ENCODE peak calls at places on chromosomes 4 and X, in eight cellular contexts. U, N, V, H, M, C, Y and D are unnamed samples.

GRCh38 chrX:30649859-30650258 is 3.4 kb upstream of the GK start:
- DNase-seq in U (no peak), V (no peak), H (no peak), N (no peak), M (no peak), Y (no peak), C (no peak), D (no peak)

GRCh38 chrX:13029831-13030771 is 14.3 kb downstream of the FAM9C start:
- DNase-seq in N (peak), U (no peak), H (no peak), V (no peak), M (peak), Y (no peak), C (peak), D (no peak)

GRCh38 chr4:101103381-101104142 is 243.8 kb downstream of the PPP3CA start:
- DNase-seq in U (peak), C (no peak), V (no peak), N (no peak), H (no peak), M (no peak), Y (no peak), D (no peak)

GRCh38 chr4:2793920-2794706 is 1.2 kb downstream of the SH3BP2 start:
- DNase-seq in M (no peak), N (peak), Y (peak), C (peak), V (no peak), H (peak), U (peak), D (no peak)

GRCh38 chr4:102610007-102610406 is 108.8 kb downstream of the NFKB1 start:
- DNase-seq in M (no peak), N (no peak), Y (no peak), V (peak), C (no peak), H (no peak), U (peak), D (no peak)

GRCh38 chr4:71231073-71231752 is 107.6 kb upstream of the SLC4A4 start:
- DNase-seq in U (no peak), V (peak), Y (peak), C (no peak), H (peak), N (no peak), M (no peak), D (no peak)

GRCh38 chr4:6641164-6641970 is 882 bp downstream of the MRFAP1 start:
- DNase-seq in V (peak), Y (no peak), U (peak), C (peak), H (peak), M (peak), N (no peak), D (peak)

GRCh38 chr4:15255537-15255936 is 172.3 kb upstream of the C1QTNF7 start:
- DNase-seq in Y (no peak), H (no peak), N (no peak), U (no peak), M (no peak), V (no peak), C (no peak), D (no peak)

GRCh38 chrX:53580742-53581504 is 105.6 kb downstream of the HUWE1 start:
- DNase-seq in H (no peak), N (no peak), Y (no peak), M (no peak), V (no peak), U (no peak), C (no peak), D (no peak)

GRCh38 chrX:109485470-109486340 is 3.8 kb upstream of the GUCY2F start:
- DNase-seq in U (peak), H (peak), V (peak), Y (peak), N (peak), M (peak), C (peak), D (peak)

GRCh38 chr4:61583696-61584095 is 383.6 kb downstream of the ADGRL3 start:
- DNase-seq in C (no peak), H (no peak), M (no peak), U (no peak), V (no peak), Y (no peak), N (no peak), D (no peak)

GRCh38 chr4:48801739-48802138 is 21.7 kb upstream of the FRYL start:
- DNase-seq in C (no peak), Y (no peak), V (no peak), M (no peak), N (no peak), H (no peak), U (no peak), D (no peak)

GRCh38 chr4:3243066-3243775 is 5.7 kb upstream of the MSANTD1 start:
- DNase-seq in M (no peak), Y (no peak), V (no peak), C (no peak), U (no peak), N (no peak), H (no peak), D (no peak)

GRCh38 chrX:53284684-53285447 is 3.5 kb upstream of the IQSEC2 start:
- DNase-seq in V (peak), Y (peak), M (peak), H (peak), U (peak), N (peak), C (peak), D (peak)

GRCh38 chrX:47093248-47093647 is 15.0 kb downstream of the RGN start:
- DNase-seq in U (peak), Y (no peak), V (peak), M (no peak), N (no peak), H (no peak), C (no peak), D (no peak)

GRCh38 chr4:82954212-82954611 is 53.7 kb downstream of the THAP9 start:
- DNase-seq in C (no peak), Y (no peak), N (no peak), V (no peak), H (no peak), U (no peak), M (no peak), D (no peak)

GRCh38 chrX:154412468-154412867 is 1.1 kb downstream of the TAFAZZIN start:
- DNase-seq in M (peak), Y (no peak), U (peak), H (peak), C (no peak), V (no peak), N (no peak), D (no peak)

GRCh38 chrX:31423575-31424284 is 351.9 kb upstream of the FTHL17 start:
- DNase-seq in U (peak), H (no peak), V (peak), N (peak), M (no peak), Y (no peak), C (peak), D (no peak)

GRCh38 chr4:173505924-173506779 is 23.9 kb downstream of the HAND2 start:
- DNase-seq in V (peak), M (peak), H (no peak), Y (peak), U (peak), C (peak), N (peak), D (no peak)

GRCh38 chr4:145830699-145831098 is 107.9 kb downstream of the ZNF827 start:
- DNase-seq in V (no peak), N (no peak), H (no peak), Y (no peak), M (no peak), U (peak), C (no peak), D (no peak)

DNA sequence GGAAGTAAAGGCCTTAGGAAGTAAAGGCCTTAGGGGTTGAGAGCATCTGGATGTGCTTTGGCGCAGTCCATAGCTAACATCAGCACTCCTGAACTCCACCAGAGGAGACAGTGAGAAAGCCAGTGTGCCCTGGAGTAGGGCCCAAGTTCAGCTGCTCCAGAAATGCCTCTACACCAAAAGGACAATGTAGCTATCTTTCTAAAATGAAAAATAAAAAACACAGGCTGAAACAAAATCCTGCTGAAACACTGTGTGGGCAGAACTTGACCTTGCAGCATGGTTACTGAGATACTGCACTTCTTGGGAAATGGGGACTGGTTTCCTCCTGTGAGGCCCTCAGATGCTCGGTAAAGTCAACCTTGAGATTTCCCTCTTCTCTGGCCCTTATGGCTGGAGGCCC is 29.3 kb downstream of the SH3RF1 start:
- DNase-seq in V (no peak), N (no peak), U (no peak), M (no peak), Y (no peak), H (no peak), C (no peak), D (no peak)
- TF ChIP-seq CTCF in V (no peak), N (no peak), U (no peak), M (no peak), Y (no peak), H (no peak), C (no peak), D (no peak)

GRCh38 chrX:24306430-24306829 is 7.4 kb downstream of the SUPT20HL2 start:
- DNase-seq in H (no peak), M (no peak), Y (no peak), V (no peak), N (no peak), C (peak), U (peak), D (no peak)
- TF ChIP-seq CTCF in H (no peak), M (no peak), Y (no peak), V (peak), N (no peak), C (peak), U (no peak), D (no peak)

DNA sequence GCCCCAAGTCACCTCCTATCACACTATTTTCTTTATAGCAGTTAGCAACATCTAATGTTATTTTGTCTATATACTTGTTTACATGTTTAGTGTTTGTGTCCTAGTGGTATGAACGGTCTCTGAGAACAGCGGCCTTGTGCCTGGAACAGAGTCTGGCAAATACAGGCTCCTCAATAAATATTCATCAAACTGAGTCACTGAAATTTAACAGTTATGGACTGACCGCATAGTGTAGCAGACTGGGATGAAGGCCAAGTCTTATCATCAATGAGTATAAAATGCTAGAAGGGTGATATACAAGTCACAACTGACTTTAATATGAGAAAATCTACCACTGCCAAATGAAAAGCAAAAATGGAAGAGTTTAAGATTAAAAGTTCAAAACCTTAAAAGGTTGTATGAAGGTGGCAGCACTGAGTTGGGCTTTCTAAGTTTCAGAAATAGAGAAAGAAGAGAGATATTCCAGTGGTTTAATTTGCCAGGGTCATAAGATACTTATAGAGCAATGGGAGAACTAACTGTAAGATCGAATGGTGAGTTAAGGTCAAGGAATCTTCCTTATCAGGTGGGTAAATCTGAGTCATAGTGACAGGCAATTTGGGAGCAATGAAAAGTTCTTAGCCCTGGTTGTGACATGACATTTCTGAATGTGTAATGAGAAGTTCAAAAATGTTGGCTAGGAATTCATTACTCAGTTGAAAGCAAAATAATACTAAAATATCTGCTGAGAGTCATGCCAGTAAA is 34.9 kb downstream of the ELOVL6 start:
- DNase-seq in H (no peak), N (no peak), Y (no peak), C (no peak), U (no peak), V (peak), M (no peak), D (no peak)
- TF ChIP-seq CTCF in H (no peak), N (no peak), Y (no peak), C (no peak), U (no peak), V (no peak), M (no peak), D (no peak)

DNA sequence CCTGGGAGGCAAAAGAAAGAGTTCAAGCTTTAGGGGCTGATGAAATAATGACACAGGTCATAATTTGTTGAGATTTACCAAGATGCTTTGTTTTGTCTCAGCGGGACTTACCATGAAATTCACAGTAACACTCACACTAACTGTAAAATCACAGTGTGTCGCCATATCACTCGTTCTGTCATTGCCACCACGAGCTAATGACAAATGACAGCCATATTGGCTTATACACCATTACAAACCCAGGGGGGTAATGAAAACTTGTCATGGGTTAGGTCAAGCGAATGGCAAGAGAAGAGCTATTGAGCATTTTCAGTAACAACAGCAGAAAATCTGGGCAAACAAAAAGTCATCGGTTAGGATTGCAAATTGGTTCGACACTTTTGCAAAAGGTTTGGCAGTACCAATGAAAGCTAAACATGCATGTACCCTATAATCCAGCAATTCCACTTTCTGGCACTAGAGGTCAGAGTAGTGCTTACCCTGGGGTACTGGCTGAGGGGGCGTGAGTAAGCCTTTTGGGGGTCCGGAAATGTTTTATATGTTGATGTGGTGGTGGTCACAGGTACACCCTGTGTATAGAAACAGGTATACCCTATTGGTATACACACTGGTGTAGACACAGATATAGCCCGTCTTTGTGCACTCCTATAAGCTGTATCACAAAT is 83.9 kb upstream of the RAI2 start:
- DNase-seq in Y (no peak), C (no peak), U (peak), V (no peak), M (peak), N (no peak), H (no peak), D (no peak)
- TF ChIP-seq CTCF in Y (peak), C (peak), U (peak), V (peak), M (peak), N (peak), H (peak), D (no peak)